ENCODE peak calls at places on chromosomes 5 and 9, in ten cellular contexts. H is dorsolateral prefrontal cortex; V is right lobe of liver; I is WTC11; B is astrocyte of the cerebellum; M is GM12864; L is esophagus squamous epithelium; O is CD8-positive, alpha-beta T cell; U is progenitor cell of endocrine pancreas; Z is heart left ventricle. N is an unnamed sample.

GRCh38 chr5:32692066-32692746 is 18.9 kb upstream of the NPR3 start:
- DNase-seq in V (no peak), H (no peak), B (no peak), U (no peak), Z (no peak), L (no peak), I (no peak), O (no peak), M (no peak), N (no peak)

GRCh38 chr9:123343428-123344272 is 12.3 kb upstream of the CRB2 start:
- DNase-seq in Z (no peak), H (no peak), M (peak; percentile 79), V (no peak), I (no peak), U (no peak), L (no peak), O (no peak), B (no peak), N (no peak)

GRCh38 chr9:134284273-134284672 is 42.0 kb upstream of the RXRA start:
- DNase-seq in O (no peak), U (no peak), L (no peak), Z (peak; percentile 81), V (peak; percentile 81), I (no peak), B (no peak), H (no peak), M (no peak), N (no peak)

GRCh38 chr5:58459276-58459859 is 518 bp downstream of the PLK2 start:
- DNase-seq in O (peak; percentile 24), V (peak; percentile 51), H (peak; percentile 51), I (peak; percentile 42), U (peak; percentile 39), Z (peak; percentile 76), B (no peak), M (no peak), L (no peak), N (peak; percentile 27)

GRCh38 chr5:139705655-139706587 is 57.8 kb downstream of the CXXC5 start:
- DNase-seq in I (no peak), Z (no peak), O (no peak), U (no peak), H (no peak), B (no peak), L (no peak), M (no peak), V (no peak), N (no peak)

GRCh38 chr5:130514984-130515690 is 610.9 kb downstream of the CHSY3 start:
- DNase-seq in I (no peak), U (no peak), B (peak; percentile 81), O (no peak), L (no peak), M (no peak), V (no peak), H (no peak), Z (no peak), N (no peak)

GRCh38 chr5:176697929-176698520 is 50.7 kb downstream of the TSPAN17 start:
- DNase-seq in I (peak; percentile 59), B (no peak), Z (no peak), M (no peak), L (no peak), V (no peak), U (no peak), H (no peak), O (no peak), N (no peak)

GRCh38 chr5:42756630-42757601 is at the start of gene CCDC152:
- DNase-seq in O (peak; percentile 61), M (no peak), B (peak; percentile 28), H (peak; percentile 44), Z (peak; percentile 64), U (no peak), V (no peak), I (peak; percentile 78), L (no peak), N (no peak)

DNA sequence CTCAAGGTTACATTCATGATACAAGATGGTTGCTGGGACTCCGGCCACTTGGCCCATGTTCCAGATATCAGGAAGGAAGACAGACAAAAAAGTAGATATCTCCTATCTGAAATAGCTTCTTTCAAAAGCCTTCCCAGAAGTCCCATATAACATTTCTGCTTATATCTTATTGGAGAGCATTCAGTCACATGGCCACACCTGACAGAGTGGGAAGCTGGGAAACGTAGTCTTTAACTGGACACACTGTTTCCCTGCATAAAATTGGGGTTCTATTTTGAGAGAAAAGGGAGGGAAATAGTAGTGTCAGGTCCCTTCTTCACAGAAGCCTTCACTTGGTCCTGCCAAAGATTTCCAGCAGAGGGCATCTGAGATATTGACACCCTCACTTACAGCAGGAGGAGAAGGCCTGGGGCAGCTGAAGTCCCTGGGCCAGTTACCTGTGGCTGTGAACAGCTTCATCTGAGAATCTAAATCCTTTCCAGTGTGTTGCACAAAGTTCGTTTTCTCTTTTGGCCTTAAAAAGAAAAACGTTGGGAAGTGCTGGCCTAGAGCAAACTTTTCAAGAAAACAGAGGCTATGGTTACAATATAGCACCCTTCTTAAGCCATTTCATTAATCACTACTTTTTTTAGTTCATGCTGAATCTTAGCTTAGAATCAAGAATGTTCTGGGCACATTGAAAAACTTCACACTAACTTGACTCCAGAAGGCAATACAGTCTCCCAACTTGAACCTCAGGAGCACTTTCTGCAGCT is 33.5 kb downstream of the SPEF2 start:
- DNase-seq in Z (no peak), B (peak; percentile 11), L (no peak), M (peak; percentile 1), H (no peak), I (peak; percentile 59), U (no peak), O (peak; percentile 58), V (peak; percentile 26), N (no peak)
- TF ChIP-seq CTCF in Z (peak; percentile 26), B (peak; percentile 57), L (no peak), M (peak; percentile 40), H (peak; percentile 59), I (peak; percentile 17), U (peak; percentile 58), O (peak; percentile 77), V (peak; percentile 56), N (no peak)

DNA sequence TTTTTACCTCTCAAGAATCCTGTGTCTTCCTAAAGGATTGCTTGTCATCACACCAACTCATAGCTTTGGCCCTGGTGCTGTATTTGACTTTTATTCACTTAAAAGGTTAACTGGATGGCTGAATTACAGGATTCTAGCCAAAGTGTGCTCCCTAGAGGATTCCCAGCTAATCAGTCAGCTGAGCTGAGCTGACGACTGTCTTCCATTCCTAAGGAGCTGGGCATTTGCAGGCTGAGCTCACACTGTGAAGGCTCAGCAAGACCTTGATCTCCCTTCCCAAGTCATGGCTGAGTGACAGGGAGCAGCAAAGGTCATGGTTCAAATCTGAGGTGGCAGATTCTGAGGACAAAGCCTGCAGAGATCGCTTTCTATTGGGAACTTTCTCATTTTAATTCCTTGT is 59.0 kb upstream of the PALM2AKAP2 start:
- DNase-seq in U (no peak), O (no peak), M (no peak), V (no peak), H (no peak), L (no peak), Z (no peak), I (no peak), B (no peak), N (no peak)
- TF ChIP-seq CTCF in U (no peak), O (no peak), M (no peak), V (no peak), H (no peak), L (no peak), Z (no peak), I (no peak), B (no peak), N (no peak)

GRCh38 chr9:127205952-127206351 is 58.6 kb upstream of the GARNL3 start:
- DNase-seq in I (no peak), O (no peak), B (no peak), M (no peak), U (no peak), L (no peak), H (no peak), V (no peak), Z (no peak), N (no peak)

GRCh38 chr9:127203501-127204327 is 60.9 kb upstream of the GARNL3 start:
- DNase-seq in I (no peak), Z (no peak), B (no peak), L (no peak), H (peak; percentile 25), V (no peak), O (no peak), M (no peak), U (no peak), N (no peak)

GRCh38 chr9:127202461-127203139 is 62.0 kb upstream of the GARNL3 start:
- DNase-seq in B (no peak), M (no peak), O (no peak), L (no peak), I (no peak), U (no peak), H (no peak), V (no peak), Z (no peak), N (no peak)

GRCh38 chr9:127206666-127207065 is 57.9 kb upstream of the GARNL3 start:
- DNase-seq in M (no peak), I (no peak), H (no peak), O (no peak), B (no peak), U (no peak), Z (no peak), V (no peak), L (no peak), N (no peak)

DNA sequence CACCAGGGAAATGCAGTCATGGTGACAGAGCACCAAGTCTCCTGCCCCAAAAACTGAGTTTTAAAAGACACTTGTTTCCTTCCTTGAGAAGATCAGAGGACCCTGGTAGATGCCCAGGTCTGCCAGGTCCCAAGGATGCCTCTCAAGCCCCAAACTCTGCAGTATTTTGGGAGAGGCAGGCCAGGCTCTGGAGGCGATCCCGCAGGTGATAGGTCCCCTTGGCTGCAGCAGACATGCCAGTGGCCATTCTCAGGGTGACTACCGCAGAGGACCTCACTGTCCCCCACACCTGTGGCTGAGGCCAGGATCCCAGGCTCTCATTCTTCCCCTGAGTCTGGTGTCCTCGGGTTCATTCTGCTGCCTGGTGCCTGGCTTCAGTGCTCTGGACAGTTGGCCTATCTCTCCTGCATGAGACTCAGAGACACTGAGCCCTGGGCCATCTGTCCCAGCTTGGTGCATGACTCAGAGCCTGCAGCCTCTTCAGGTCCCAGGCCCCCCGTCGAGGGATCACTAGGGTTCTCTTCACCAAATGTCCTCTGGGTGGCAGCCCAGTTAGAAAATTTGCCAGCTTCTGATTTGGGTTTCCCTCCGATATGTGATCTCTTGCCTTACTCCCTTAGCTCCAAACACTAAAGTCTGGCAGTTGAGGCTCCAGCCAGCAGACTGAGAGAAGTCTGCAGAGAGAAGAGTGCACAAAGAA is 59.7 kb upstream of the GARNL3 start:
- DNase-seq in U (no peak), B (no peak), Z (peak; percentile 67), L (no peak), M (no peak), I (no peak), H (peak; percentile 54), V (no peak), O (no peak), N (no peak)
- TF ChIP-seq CTCF in U (peak; percentile 10), B (no peak), Z (no peak), L (no peak), M (peak; percentile 27), I (no peak), H (peak; percentile 21), V (peak; percentile 20), O (no peak), N (no peak)

DNA sequence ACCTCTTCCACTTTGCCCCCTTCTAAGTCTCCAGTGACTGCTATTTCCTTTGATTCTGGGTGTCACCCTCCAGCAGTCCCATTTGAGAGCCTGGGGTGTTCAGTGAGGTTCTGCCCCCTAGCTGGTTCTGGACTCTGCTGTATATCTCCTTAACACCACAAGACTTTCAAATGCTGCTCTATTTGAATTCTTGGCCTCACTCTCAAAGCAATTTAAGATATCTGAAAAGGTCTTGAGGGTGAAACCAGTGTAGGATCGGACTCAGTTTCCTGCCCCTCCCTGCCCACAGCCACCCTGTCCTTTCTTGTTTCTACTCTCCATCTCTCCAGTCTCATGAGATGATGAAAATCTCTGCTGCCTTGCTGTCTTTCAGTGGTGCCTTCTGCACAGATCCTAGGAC is 280.9 kb downstream of the TENT4A start:
- DNase-seq in Z (no peak), I (no peak), U (no peak), H (no peak), M (no peak), L (no peak), O (no peak), V (no peak), B (no peak), N (no peak)
- TF ChIP-seq CTCF in Z (no peak), I (no peak), U (no peak), H (no peak), M (no peak), L (no peak), O (no peak), V (no peak), B (no peak), N (no peak)

N was measured in mesothelial cell of epicardium.